ENCODE peak calls at places on chromosome 20, in nine cellular contexts. M, J, E, K, U, L, N, F and T are unnamed samples.

GRCh38 chr20:23776067-23776771 is 25.5 kb upstream of the CST1 start:
- DNase-seq in E (no peak), J (peak), F (no peak), N (no peak), K (peak), L (no peak), U (no peak), M (peak), T (no peak)

GRCh38 chr20:11853359-11853758 is 64.3 kb upstream of the BTBD3 start:
- DNase-seq in U (no peak), L (no peak), N (no peak), M (no peak), K (no peak), E (no peak), J (no peak), F (no peak), T (no peak)

GRCh38 chr20:57672164-57672563 is 37.7 kb downstream of the PMEPA1 start:
- DNase-seq in N (no peak), F (no peak), M (peak), E (no peak), U (no peak), J (no peak), K (no peak), L (no peak), T (peak)

GRCh38 chr20:63850689-63851547 is 10.4 kb upstream of the ABHD16B start:
- DNase-seq in M (no peak), F (no peak), K (no peak), E (no peak), J (no peak), U (no peak), L (no peak), N (no peak), T (no peak)

GRCh38 chr20:1671891-1672669 is 14.5 kb upstream of the SIRPG start:
- DNase-seq in U (no peak), F (no peak), N (no peak), M (no peak), K (no peak), L (no peak), E (no peak), J (no peak), T (no peak)

GRCh38 chr20:56630086-56630493 is 984 bp downstream of the TFAP2C start:
- DNase-seq in U (no peak), K (peak), M (peak), N (peak), L (peak), E (peak), J (peak), F (peak), T (peak)

GRCh38 chr20:4740774-4741431 is 19.2 kb downstream of the PRND start:
- DNase-seq in F (no peak), U (peak), N (peak), M (peak), K (peak), E (peak), J (peak), L (peak), T (peak)

GRCh38 chr20:8155848-8156602 is 24.0 kb downstream of the PLCB1 start:
- DNase-seq in U (no peak), L (no peak), N (no peak), M (no peak), F (no peak), E (no peak), K (no peak), J (no peak), T (no peak)

GRCh38 chr20:38825901-38826625 is 20.6 kb downstream of the PPP1R16B start:
- DNase-seq in L (no peak), F (no peak), J (peak), N (peak), M (peak), U (no peak), E (no peak), K (no peak), T (no peak)

GRCh38 chr20:38729767-38730166 is 5.5 kb downstream of the SLC32A1 start:
- DNase-seq in K (no peak), J (no peak), M (no peak), U (no peak), N (no peak), E (no peak), L (no peak), F (no peak), T (no peak)

GRCh38 chr20:55216525-55217242 is 741.3 kb downstream of the DOK5 start:
- DNase-seq in U (no peak), N (no peak), K (no peak), L (no peak), J (no peak), E (no peak), M (no peak), F (no peak), T (no peak)

GRCh38 chr20:52494244-52494643 is 302.7 kb upstream of the ZFP64 start:
- DNase-seq in K (no peak), M (no peak), N (no peak), L (no peak), F (peak), U (peak), J (no peak), E (no peak), T (no peak)

GRCh38 chr20:42258568-42258967 is 640.4 kb upstream of the CHD6 start:
- DNase-seq in F (no peak), U (no peak), L (no peak), E (no peak), J (no peak), M (no peak), N (no peak), K (no peak), T (no peak)

GRCh38 chr20:39961667-39962066 is 727.4 kb downstream of the MAFB start:
- DNase-seq in E (no peak), F (no peak), N (no peak), M (no peak), U (no peak), J (no peak), K (no peak), L (no peak), T (no peak)

GRCh38 chr20:7843613-7844012 is 96.6 kb downstream of the HAO1 start:
- DNase-seq in M (no peak), E (no peak), N (no peak), K (no peak), J (no peak), U (no peak), L (no peak), F (peak), T (no peak)

GRCh38 chr20:32251470-32251869 is 26.0 kb upstream of the KIF3B start:
- DNase-seq in N (no peak), F (no peak), K (no peak), U (no peak), L (no peak), M (no peak), J (no peak), E (no peak), T (no peak)

GRCh38 chr20:2002365-2002764 is 8.5 kb upstream of the PDYN start:
- DNase-seq in K (no peak), N (no peak), J (no peak), L (no peak), F (no peak), U (no peak), E (no peak), M (no peak), T (no peak)

GRCh38 chr20:6466065-6466810 is 301.2 kb upstream of the BMP2 start:
- DNase-seq in E (no peak), F (no peak), K (no peak), N (no peak), J (no peak), M (no peak), U (no peak), L (no peak), T (no peak)

GRCh38 chr20:1803216-1804128 is 91.7 kb upstream of the SIRPA start:
- DNase-seq in E (peak), J (peak), N (no peak), F (no peak), M (peak), U (peak), K (peak), L (peak), T (peak)

GRCh38 chr20:4488407-4489339 is 233.0 kb upstream of the PRND start:
- DNase-seq in F (no peak), N (no peak), J (no peak), E (no peak), U (no peak), L (no peak), M (no peak), K (no peak), T (no peak)

GRCh38 chr20:56426926-56427325 is 14.9 kb downstream of the CASS4 start:
- DNase-seq in M (no peak), F (no peak), E (no peak), L (no peak), N (no peak), K (no peak), J (no peak), U (no peak), T (no peak)

GRCh38 chr20:31790401-31790800 is 28.8 kb upstream of the MYLK2 start:
- DNase-seq in N (no peak), E (no peak), F (no peak), U (no peak), J (no peak), M (no peak), K (no peak), L (no peak), T (no peak)

GRCh38 chr20:10511507-10512231 is 76.6 kb downstream of the SLX4IP start:
- DNase-seq in L (no peak), U (peak), M (peak), F (peak), E (peak), K (peak), J (no peak), N (peak), T (no peak)

GRCh38 chr20:57342829-57343228 is 8.2 kb upstream of the RAE1 start:
- DNase-seq in N (no peak), M (no peak), F (no peak), L (no peak), U (no peak), K (no peak), E (no peak), J (no peak), T (no peak)

GRCh38 chr20:2283706-2284423 is 11.9 kb upstream of the TGM3 start:
- DNase-seq in N (peak), M (no peak), U (no peak), F (no peak), L (no peak), E (no peak), J (no peak), K (no peak), T (no peak)

GRCh38 chr20:10367921-10368701 is 65.9 kb downstream of the MKKS start:
- DNase-seq in U (no peak), J (no peak), N (no peak), M (no peak), F (no peak), E (no peak), K (no peak), L (no peak), T (no peak)

GRCh38 chr20:61690150-61690549 is 375.5 kb downstream of the TAF4 start:
- DNase-seq in K (no peak), L (no peak), N (no peak), E (peak), F (no peak), J (no peak), U (no peak), M (no peak), T (no peak)

GRCh38 chr20:10540636-10541493 is 105.8 kb downstream of the SLX4IP start:
- DNase-seq in U (no peak), L (no peak), N (peak), M (no peak), J (no peak), F (no peak), E (no peak), K (no peak), T (no peak)

GRCh38 chr20:38143238-38143645 is 21.8 kb downstream of the TGM2 start:
- DNase-seq in M (no peak), L (no peak), J (no peak), K (no peak), F (no peak), N (peak), U (no peak), E (peak), T (no peak)

GRCh38 chr20:58981564-58982364 is 708 bp downstream of the NELFCD start:
- DNase-seq in L (no peak), N (peak), K (no peak), U (no peak), M (no peak), F (no peak), E (no peak), J (no peak), T (no peak)

GRCh38 chr20:4869290-4870193 is 131.8 kb downstream of the SLC23A2 start:
- DNase-seq in L (no peak), E (peak), F (no peak), M (no peak), U (no peak), K (no peak), N (no peak), J (no peak), T (no peak)

GRCh38 chr20:37711987-37712961 is 18.4 kb downstream of the CTNNBL1 start:
- DNase-seq in F (no peak), N (no peak), U (no peak), L (no peak), E (no peak), M (peak), J (no peak), K (no peak), T (no peak)

GRCh38 chr20:29689411-29690225 is 1567.8 kb upstream of the DEFB115 start:
- DNase-seq in U (peak), K (no peak), J (no peak), N (no peak), F (no peak), E (no peak), M (no peak), L (no peak), T (no peak)

GRCh38 chr20:4919047-4919704 is 82.1 kb downstream of the SLC23A2 start:
- DNase-seq in F (no peak), N (no peak), K (no peak), L (no peak), M (no peak), E (no peak), J (no peak), U (no peak), T (no peak)

GRCh38 chr20:10536531-10536930 is 101.4 kb downstream of the SLX4IP start:
- DNase-seq in U (no peak), N (peak), E (no peak), M (peak), L (no peak), K (peak), J (no peak), F (peak), T (no peak)

GRCh38 chr20:47956261-47956995 is 171.1 kb upstream of the SULF2 start:
- DNase-seq in L (no peak), F (no peak), M (peak), E (no peak), J (no peak), U (no peak), N (no peak), K (no peak), T (no peak)

GRCh38 chr20:10447028-10447427 is 11.9 kb downstream of the SLX4IP start:
- DNase-seq in K (no peak), L (no peak), M (no peak), E (no peak), U (peak), J (no peak), F (peak), N (peak), T (no peak)

GRCh38 chr20:38723982-38724602 is at the start of gene SLC32A1:
- DNase-seq in J (peak), L (no peak), K (peak), N (no peak), E (no peak), M (peak), U (no peak), F (no peak), T (peak)

DNA sequence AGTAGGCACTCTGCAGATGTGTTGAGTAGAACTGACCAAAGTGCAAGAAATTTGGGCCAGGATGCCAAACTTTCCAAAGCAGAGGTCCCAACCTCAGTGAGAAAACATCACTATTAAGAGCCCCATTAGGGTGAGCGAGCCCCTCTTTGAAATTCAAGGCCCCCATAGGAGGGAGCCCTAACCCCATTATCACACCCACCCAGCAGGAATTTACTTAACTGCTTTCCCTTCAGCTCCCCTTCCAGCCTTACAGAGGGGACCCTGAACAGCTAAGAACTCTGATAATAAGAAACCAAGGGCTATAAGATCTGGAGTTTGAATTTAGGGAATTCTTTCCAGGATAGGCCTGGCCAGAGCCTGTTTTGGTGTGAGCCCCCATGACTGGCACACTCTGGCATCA is 130.7 kb downstream of the NFATC2 start:
- DNase-seq in J (no peak), L (no peak), E (no peak), F (no peak), M (peak), U (no peak), N (no peak), K (no peak), T (no peak)
- TF ChIP-seq CTCF in J (no peak), L (no peak), E (no peak), F (no peak), M (no peak), U (no peak), N (no peak), K (no peak), T (no peak)

GRCh38 chr20:36181934-36182603 is 27.5 kb downstream of the EPB41L1 start:
- DNase-seq in M (no peak), N (no peak), U (no peak), L (no peak), E (no peak), K (no peak), J (no peak), F (no peak), T (no peak)
- TF ChIP-seq CTCF in M (no peak), N (no peak), U (no peak), L (no peak), E (no peak), K (no peak), J (no peak), F (no peak), T (no peak)

GRCh38 chr20:33783256-33783655 is 27.9 kb upstream of the CHMP4B start:
- DNase-seq in F (no peak), M (no peak), N (no peak), U (no peak), L (no peak), E (no peak), K (no peak), J (no peak), T (no peak)

GRCh38 chr20:33784225-33784624 is 26.9 kb upstream of the CHMP4B start:
- DNase-seq in L (no peak), U (no peak), N (no peak), M (peak), F (no peak), J (no peak), E (no peak), K (peak), T (no peak)

GRCh38 chr20:33787253-33787891 is 23.8 kb upstream of the CHMP4B start:
- DNase-seq in K (no peak), F (no peak), N (no peak), E (no peak), J (no peak), L (no peak), M (no peak), U (no peak), T (peak)

GRCh38 chr20:33783818-33784217 is 27.3 kb upstream of the CHMP4B start:
- DNase-seq in K (no peak), N (no peak), F (no peak), J (no peak), L (no peak), E (no peak), M (peak), U (no peak), T (no peak)

DNA sequence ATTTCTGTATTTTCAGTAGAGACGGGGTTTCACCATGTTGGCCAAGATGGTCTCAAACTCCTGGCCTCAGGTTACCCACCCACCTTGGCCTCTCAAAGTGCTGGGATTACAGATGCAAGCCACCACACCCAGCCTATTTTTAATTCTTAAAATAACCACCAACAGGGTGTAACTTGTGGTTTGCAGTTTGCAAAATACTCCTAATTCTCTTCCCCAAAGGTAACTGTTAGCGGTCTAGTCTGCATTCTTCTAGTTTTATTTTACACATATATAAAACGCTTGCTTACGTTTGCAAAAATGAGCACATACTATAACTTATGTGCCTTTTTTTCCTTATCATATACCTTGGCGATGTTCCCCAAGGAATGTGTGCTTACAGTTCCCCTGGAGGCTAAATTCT is 25.6 kb upstream of the CHMP4B start:
- DNase-seq in F (no peak), U (no peak), L (no peak), N (no peak), M (no peak), K (no peak), E (no peak), J (no peak), T (no peak)
- TF ChIP-seq CTCF in F (no peak), U (no peak), L (no peak), N (no peak), M (no peak), K (no peak), E (no peak), J (no peak), T (no peak)

GRCh38 chr20:19252670-19253120 is 40.3 kb downstream of the SLC24A3 start:
- DNase-seq in E (no peak), M (no peak), F (peak), K (no peak), N (no peak), U (no peak), J (no peak), L (no peak), T (no peak)

GRCh38 chr20:19253316-19253715 is 40.9 kb downstream of the SLC24A3 start:
- DNase-seq in J (no peak), E (no peak), F (no peak), M (no peak), N (no peak), U (no peak), K (no peak), L (no peak), T (no peak)

GRCh38 chr20:19251958-19252669 is 39.7 kb downstream of the SLC24A3 start:
- DNase-seq in N (no peak), U (no peak), J (no peak), K (no peak), L (no peak), M (no peak), E (no peak), F (no peak), T (no peak)

GRCh38 chr20:19251506-19251905 is 39.1 kb downstream of the SLC24A3 start:
- DNase-seq in F (no peak), M (no peak), E (no peak), J (no peak), U (no peak), K (no peak), N (no peak), L (no peak), T (no peak)

GRCh38 chr20:19249515-19249914 is 37.1 kb downstream of the SLC24A3 start:
- DNase-seq in U (no peak), N (no peak), F (no peak), L (no peak), E (no peak), K (no peak), M (no peak), J (no peak), T (no peak)
- TF ChIP-seq CTCF in U (no peak), N (no peak), F (no peak), L (no peak), E (no peak), K (no peak), M (peak), J (no peak), T (no peak)

DNA sequence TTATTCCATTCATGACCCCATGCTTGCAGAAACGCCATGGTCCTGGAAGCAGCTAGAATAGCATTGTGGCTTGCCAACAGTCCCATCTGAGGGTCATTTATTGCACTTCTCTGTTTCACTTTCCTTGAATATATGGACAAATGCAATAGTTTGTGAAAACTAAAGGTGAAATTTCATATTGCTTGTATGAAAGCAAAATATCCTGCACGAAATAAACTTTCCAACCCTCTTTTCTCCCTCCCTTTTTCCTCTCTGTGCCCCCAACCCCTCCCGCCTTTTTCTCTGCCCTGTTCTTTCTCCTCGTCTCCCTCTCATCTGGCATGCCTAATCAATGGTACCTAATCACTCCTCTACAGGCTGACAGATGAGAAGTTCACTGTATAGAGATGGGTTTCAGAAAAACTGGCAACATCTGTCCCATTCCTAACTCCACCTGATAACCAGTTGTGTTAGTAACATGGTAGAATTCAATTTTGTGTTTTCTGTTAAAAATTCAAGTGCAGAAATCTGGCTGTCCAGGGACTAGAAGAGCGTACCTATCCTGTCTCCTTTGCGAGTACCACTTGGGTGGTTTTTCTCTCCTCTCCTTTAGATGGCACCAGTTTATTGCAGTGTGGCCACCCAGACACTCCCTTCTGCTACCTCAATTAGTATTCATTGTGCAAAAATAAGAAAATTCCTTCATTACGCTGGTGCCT is 198.6 kb downstream of the FOXA2 start:
- DNase-seq in M (peak), F (no peak), E (no peak), K (no peak), L (no peak), U (no peak), N (peak), J (no peak), T (no peak)
- TF ChIP-seq CTCF in M (peak), F (peak), E (no peak), K (no peak), L (peak), U (no peak), N (no peak), J (no peak), T (no peak)